ENCODE peak calls at places on chromosome 6, in nine cellular contexts. X, W, Y, E, S, N, O, J and D are unnamed samples.

GRCh38 chr6:170114956-170115855 is 175.7 kb downstream of the DLL1 start:
- DNase-seq in X (no peak), E (no peak), Y (no peak), J (no peak), O (no peak), W (no peak), S (peak), N (no peak), D (peak)

GRCh38 chr6:27630727-27631613 is 158.1 kb upstream of the ZNF184 start:
- DNase-seq in N (peak), O (peak), E (peak), J (peak), Y (no peak), S (no peak), W (no peak), X (no peak), D (no peak)

GRCh38 chr6:13454286-13455221 is 32.8 kb downstream of the GFOD1 start:
- DNase-seq in W (peak), O (no peak), N (peak), S (peak), Y (no peak), E (no peak), X (no peak), J (peak), D (no peak)

GRCh38 chr6:18362058-18362561 is 25.0 kb upstream of the RNF144B start:
- DNase-seq in J (no peak), X (peak), E (no peak), Y (no peak), O (no peak), W (no peak), S (no peak), N (peak), D (no peak)

GRCh38 chr6:55664581-55665223 is 85.7 kb upstream of the HMGCLL1 start:
- DNase-seq in J (no peak), O (no peak), S (no peak), W (no peak), Y (no peak), E (no peak), X (no peak), N (peak), D (no peak)

GRCh38 chr6:40763001-40763400 is 175.8 kb upstream of the LRFN2 start:
- DNase-seq in J (no peak), E (no peak), O (no peak), N (no peak), X (no peak), S (no peak), Y (no peak), W (no peak), D (no peak)

GRCh38 chr6:108946695-108947094 is 98.5 kb downstream of the ARMC2 start:
- DNase-seq in J (no peak), N (peak), E (no peak), W (no peak), O (no peak), X (no peak), Y (no peak), S (no peak), D (no peak)

GRCh38 chr6:137303436-137303835 is 84.3 kb upstream of the IFNGR1 start:
- DNase-seq in W (no peak), J (no peak), S (no peak), N (no peak), X (no peak), Y (no peak), E (no peak), O (no peak), D (no peak)

GRCh38 chr6:106181664-106182418 is 95.7 kb downstream of the PRDM1 start:
- DNase-seq in E (no peak), W (no peak), J (peak), N (peak), Y (no peak), O (no peak), S (no peak), X (peak), D (no peak)

GRCh38 chr6:152267967-152268845 is 369.0 kb downstream of the SYNE1 start:
- DNase-seq in S (no peak), J (no peak), O (no peak), X (peak), Y (no peak), E (no peak), N (no peak), W (no peak), D (no peak)

GRCh38 chr6:137867685-137868509 is 838 bp downstream of the TNFAIP3 start:
- DNase-seq in E (peak), J (peak), S (no peak), X (no peak), O (no peak), W (peak), Y (no peak), N (no peak), D (peak)

GRCh38 chr6:168674595-168674994 is 233.6 kb downstream of the SMOC2 start:
- DNase-seq in S (no peak), Y (no peak), O (no peak), E (no peak), N (no peak), W (no peak), J (no peak), X (no peak), D (no peak)

GRCh38 chr6:101114703-101115102 is 233.6 kb upstream of the ASCC3 start:
- DNase-seq in J (no peak), X (peak), N (peak), O (no peak), W (no peak), E (peak), S (no peak), Y (peak), D (no peak)

GRCh38 chr6:117303323-117303722 is 38.0 kb downstream of the VGLL2 start:
- DNase-seq in N (no peak), S (no peak), E (no peak), W (no peak), X (no peak), Y (no peak), J (no peak), O (no peak), D (no peak)

GRCh38 chr6:71035871-71036270 is 79.0 kb upstream of the B3GAT2 start:
- DNase-seq in J (no peak), X (no peak), W (no peak), N (no peak), S (no peak), E (no peak), O (no peak), Y (no peak), D (no peak)

GRCh38 chr6:166715065-166715464 is 88.0 kb upstream of the RPS6KA2 start:
- DNase-seq in E (no peak), X (no peak), J (no peak), S (no peak), N (no peak), Y (no peak), W (no peak), O (no peak), D (no peak)

GRCh38 chr6:110541701-110542309 is 65.4 kb upstream of the SLC22A16 start:
- DNase-seq in J (no peak), W (no peak), X (no peak), N (no peak), E (no peak), Y (no peak), O (no peak), S (no peak), D (no peak)

GRCh38 chr6:22149501-22150490 is 147.0 kb downstream of the PRL start:
- DNase-seq in Y (no peak), O (no peak), E (peak), S (no peak), N (no peak), J (no peak), X (no peak), W (no peak), D (no peak)

GRCh38 chr6:128242765-128243403 is 277.5 kb downstream of the PTPRK start:
- DNase-seq in O (no peak), X (peak), E (no peak), W (no peak), S (no peak), J (no peak), N (no peak), Y (no peak), D (no peak)

GRCh38 chr6:91097316-91097878 is 510.5 kb upstream of the MAP3K7 start:
- DNase-seq in O (no peak), X (no peak), Y (no peak), J (no peak), E (no peak), W (no peak), N (no peak), S (no peak), D (no peak)

GRCh38 chr6:109465772-109466171 is 10.2 kb upstream of the MICAL1 start:
- DNase-seq in Y (peak), J (no peak), N (no peak), O (no peak), X (no peak), W (no peak), S (no peak), E (no peak), D (no peak)

GRCh38 chr6:3749991-3750323 is 1.6 kb downstream of the PXDC1 start:
- DNase-seq in O (no peak), N (peak), W (no peak), J (no peak), X (peak), Y (no peak), E (no peak), S (no peak), D (peak)

GRCh38 chr6:14254505-14254904 is 136.9 kb downstream of the CD83 start:
- DNase-seq in X (no peak), O (no peak), S (no peak), Y (no peak), E (no peak), W (no peak), J (no peak), N (no peak), D (no peak)

GRCh38 chr6:17705778-17706579 is 746 bp downstream of the NUP153 start:
- DNase-seq in X (peak), N (no peak), S (peak), O (peak), Y (no peak), E (peak), J (peak), W (peak), D (peak)

GRCh38 chr6:37048851-37049734 is 43.6 kb downstream of the FGD2 start:
- DNase-seq in E (no peak), Y (no peak), N (peak), J (peak), O (no peak), X (peak), S (peak), W (peak), D (no peak)

GRCh38 chr6:29970711-29971110 is 28.4 kb downstream of the HLA-A start:
- DNase-seq in X (no peak), N (no peak), E (no peak), S (no peak), Y (no peak), W (no peak), J (no peak), O (no peak), D (no peak)

GRCh38 chr6:27503436-27504030 is 30.6 kb upstream of the ZNF184 start:
- DNase-seq in X (no peak), S (peak), O (peak), E (peak), J (peak), W (peak), N (peak), Y (no peak), D (peak)

GRCh38 chr6:134082191-134082590 is 29.8 kb upstream of the SLC2A12 start:
- DNase-seq in Y (no peak), J (no peak), S (no peak), O (no peak), W (no peak), N (no peak), X (no peak), E (no peak), D (no peak)

GRCh38 chr6:16596890-16597331 is 164.3 kb downstream of the ATXN1 start:
- DNase-seq in N (no peak), X (no peak), J (no peak), E (no peak), O (no peak), W (no peak), Y (no peak), S (no peak), D (no peak)

GRCh38 chr6:35037289-35038038 is 103.7 kb downstream of the TCP11 start:
- DNase-seq in O (no peak), E (no peak), N (no peak), Y (no peak), X (no peak), S (no peak), J (no peak), W (no peak), D (no peak)

GRCh38 chr6:73704260-73704659 is 8.3 kb downstream of the CD109 start:
- DNase-seq in O (no peak), S (no peak), E (no peak), J (no peak), W (no peak), N (peak), Y (no peak), X (peak), D (no peak)

GRCh38 chr6:144416773-144417172 is 131.6 kb downstream of the UTRN start:
- DNase-seq in N (peak), S (no peak), Y (no peak), E (no peak), J (no peak), O (no peak), X (no peak), W (no peak), D (no peak)

GRCh38 chr6:156975414-156975813 is 198.2 kb downstream of the ARID1B start:
- DNase-seq in S (no peak), J (no peak), Y (no peak), W (no peak), O (no peak), E (no peak), X (no peak), N (no peak), D (no peak)

GRCh38 chr6:129115491-129115890 is 232.6 kb downstream of the LAMA2 start:
- DNase-seq in W (no peak), X (no peak), J (no peak), Y (no peak), S (no peak), N (no peak), O (no peak), E (no peak), D (no peak)

GRCh38 chr6:17093692-17094091 is 8.2 kb upstream of the STMND1 start:
- DNase-seq in J (no peak), W (no peak), Y (no peak), E (no peak), N (no peak), S (no peak), O (no peak), X (peak), D (no peak)

GRCh38 chr6:1438471-1438881 is 49.1 kb downstream of the FOXF2 start:
- DNase-seq in S (no peak), J (no peak), E (no peak), Y (no peak), N (no peak), O (no peak), X (no peak), W (no peak), D (no peak)

GRCh38 chr6:125273965-125274364 is 27.8 kb downstream of the HDDC2 start:
- DNase-seq in E (no peak), J (no peak), Y (no peak), O (no peak), S (no peak), N (no peak), X (no peak), W (no peak), D (no peak)